ENCODE peak calls at places on chromosome 20, in nine cellular contexts. N is Peyer's patch; D is GM23338; A is endothelial cell; C is fibroblast of mammary gland; Y is progenitor cell of endocrine pancreas; M is AG04450; T is CD4-positive, alpha-beta T cell; G is HFFc6. P is an unnamed sample.

GRCh38 chr20:14986656-14987055 is 649.2 kb upstream of the FLRT3 start:
- DNase-seq in C (no peak), M (no peak), D (no peak), N (no peak), G (no peak), A (no peak), T (no peak), Y (no peak), P (no peak)

GRCh38 chr20:21361266-21361665 is 36.1 kb downstream of the NKX2-4 start:
- DNase-seq in D (no peak), N (no peak), A (no peak), G (no peak), M (peak), C (peak), Y (no peak), T (no peak), P (no peak)

GRCh38 chr20:5095931-5096330 is 23.8 kb downstream of the PCNA start:
- DNase-seq in D (no peak), C (no peak), T (no peak), A (no peak), M (no peak), N (no peak), G (no peak), Y (no peak), P (no peak)

GRCh38 chr20:38599410-38599882 is 2.2 kb upstream of the ARHGAP40 start:
- DNase-seq in Y (no peak), G (no peak), T (no peak), N (no peak), C (no peak), D (no peak), A (no peak), M (no peak), P (no peak)

GRCh38 chr20:20492521-20493334 is 124.8 kb downstream of the INSM1 start:
- DNase-seq in C (no peak), D (peak), N (no peak), T (no peak), Y (peak), G (no peak), M (no peak), A (peak), P (no peak)

GRCh38 chr20:20711413-20711812 is 1.0 kb downstream of the RALGAPA2 start:
- DNase-seq in A (no peak), M (no peak), G (no peak), D (peak), N (peak), C (no peak), T (no peak), Y (no peak), P (peak)

GRCh38 chr20:52814371-52814770 is 157.8 kb upstream of the TSHZ2 start:
- DNase-seq in Y (no peak), T (no peak), G (no peak), D (no peak), N (no peak), C (no peak), M (no peak), A (no peak), P (no peak)

GRCh38 chr20:10318625-10319024 is 100.0 kb downstream of the SNAP25 start:
- DNase-seq in D (no peak), A (no peak), M (no peak), G (no peak), Y (no peak), C (no peak), N (no peak), T (no peak), P (no peak)

GRCh38 chr20:53124803-53125202 is 152.6 kb downstream of the TSHZ2 start:
- DNase-seq in C (no peak), T (no peak), M (no peak), G (no peak), Y (no peak), A (no peak), N (no peak), D (no peak), P (no peak)

GRCh38 chr20:9460518-9460917 is 53.9 kb upstream of the LAMP5 start:
- DNase-seq in D (no peak), M (no peak), Y (no peak), C (peak), T (no peak), N (no peak), A (no peak), G (peak), P (no peak)

GRCh38 chr20:8540466-8540865 is 408.4 kb downstream of the PLCB1 start:
- DNase-seq in Y (no peak), A (no peak), M (no peak), T (no peak), C (no peak), D (no peak), N (no peak), G (no peak), P (no peak)

GRCh38 chr20:59320426-59320825 is 20.0 kb downstream of the EDN3 start:
- DNase-seq in T (no peak), G (no peak), C (no peak), A (no peak), D (no peak), Y (no peak), M (no peak), N (no peak), P (no peak)

GRCh38 chr20:38013891-38014290 is 19.4 kb downstream of the TTI1 start:
- DNase-seq in C (no peak), A (no peak), G (no peak), M (no peak), D (no peak), T (no peak), Y (no peak), N (no peak), P (no peak)

GRCh38 chr20:22204801-22205200 is 379.6 kb downstream of the FOXA2 start:
- DNase-seq in Y (no peak), D (no peak), N (no peak), M (no peak), C (no peak), G (no peak), T (no peak), A (no peak), P (no peak)

GRCh38 chr20:38825901-38826625 is 20.6 kb downstream of the PPP1R16B start:
- DNase-seq in A (no peak), D (peak), N (no peak), C (peak), T (no peak), Y (no peak), G (peak), M (peak), P (no peak)

GRCh38 chr20:38337561-38338140 is 8.6 kb upstream of the LBP start:
- DNase-seq in T (no peak), Y (peak), D (peak), M (no peak), G (peak), N (no peak), C (peak), A (peak), P (no peak)

GRCh38 chr20:53974785-53975555 is 95.4 kb downstream of the BCAS1 start:
- DNase-seq in D (peak), A (no peak), T (no peak), M (no peak), Y (no peak), G (no peak), N (no peak), C (no peak), P (no peak)

GRCh38 chr20:4068708-4069107 is 53.4 kb upstream of the RNF24 start:
- DNase-seq in A (no peak), C (peak), G (no peak), Y (no peak), T (no peak), N (no peak), M (no peak), D (no peak), P (no peak)

GRCh38 chr20:17343631-17344447 is 117.0 kb downstream of the PCSK2 start:
- DNase-seq in N (no peak), C (peak), T (no peak), M (no peak), A (no peak), Y (no peak), D (no peak), G (no peak), P (no peak)

GRCh38 chr20:10982692-10983091 is 308.9 kb upstream of the JAG1 start:
- DNase-seq in M (peak), G (peak), T (no peak), D (no peak), Y (no peak), N (no peak), C (peak), A (no peak), P (no peak)

GRCh38 chr20:3251806-3252205 is 12.8 kb upstream of the SLC4A11 start:
- DNase-seq in G (no peak), N (no peak), C (peak), D (no peak), A (no peak), T (no peak), Y (no peak), M (no peak), P (no peak)

GRCh38 chr20:14790771-14791517 is 453.5 kb upstream of the FLRT3 start:
- DNase-seq in N (no peak), C (peak), G (no peak), A (no peak), T (no peak), D (no peak), M (no peak), Y (no peak), P (no peak)

GRCh38 chr20:5524886-5525285 is 208.1 kb upstream of the PROKR2 start:
- DNase-seq in C (no peak), G (no peak), T (no peak), M (no peak), N (no peak), Y (no peak), D (no peak), A (no peak), P (no peak)

GRCh38 chr20:59305898-59306640 is 5.7 kb downstream of the EDN3 start:
- DNase-seq in C (no peak), T (no peak), D (no peak), Y (no peak), M (no peak), N (no peak), A (no peak), G (no peak), P (no peak)

GRCh38 chr20:44394520-44395182 is 39.2 kb downstream of the HNF4A start:
- DNase-seq in N (no peak), G (no peak), Y (no peak), A (no peak), T (no peak), D (no peak), M (no peak), C (peak), P (no peak)

GRCh38 chr20:3732327-3733118 is at the start of gene HSPA12B:
- DNase-seq in G (no peak), N (no peak), Y (no peak), T (no peak), A (no peak), M (no peak), C (no peak), D (peak), P (no peak)

GRCh38 chr20:32574296-32575226 is 10.6 kb downstream of the NOL4L start:
- DNase-seq in N (no peak), M (peak), Y (no peak), T (no peak), D (peak), G (peak), A (no peak), C (peak), P (no peak)

GRCh38 chr20:32415494-32415893 is 57.4 kb downstream of the ASXL1 start:
- DNase-seq in M (no peak), C (no peak), T (no peak), N (no peak), G (no peak), A (no peak), D (peak), Y (no peak), P (no peak)

GRCh38 chr20:21435576-21435975 is 38.2 kb upstream of the NKX2-4 start:
- DNase-seq in A (no peak), Y (no peak), G (no peak), T (no peak), D (peak), M (no peak), C (no peak), N (no peak), P (no peak)

GRCh38 chr20:22501034-22501433 is 83.3 kb downstream of the FOXA2 start:
- DNase-seq in M (no peak), N (no peak), G (no peak), A (no peak), T (no peak), C (no peak), D (no peak), Y (no peak), P (no peak)

GRCh38 chr20:3077618-3078134 is 6.3 kb downstream of the OXT start:
- DNase-seq in D (no peak), A (no peak), T (no peak), M (no peak), G (no peak), N (no peak), C (no peak), Y (no peak), P (peak)

GRCh38 chr20:58923117-58923712 is 57.8 kb upstream of the NELFCD start:
- DNase-seq in C (no peak), G (no peak), A (no peak), T (no peak), D (no peak), M (no peak), Y (no peak), N (no peak), P (no peak)

GRCh38 chr20:20561841-20562240 is 150.6 kb downstream of the RALGAPA2 start:
- DNase-seq in T (no peak), D (no peak), N (no peak), M (no peak), Y (no peak), G (no peak), C (no peak), A (no peak), P (no peak)

GRCh38 chr20:31608256-31608980 is 3.3 kb downstream of the ID1 start:
- DNase-seq in G (peak), T (no peak), N (no peak), D (peak), M (no peak), Y (peak), A (peak), C (peak), P (peak)

GRCh38 chr20:39491711-39492110 is 529.6 kb downstream of the DHX35 start:
- DNase-seq in A (no peak), Y (no peak), M (no peak), G (no peak), C (no peak), T (no peak), N (no peak), D (no peak), P (no peak)

GRCh38 chr20:37804584-37805566 is 98.1 kb upstream of the VSTM2L start:
- DNase-seq in T (no peak), A (no peak), C (no peak), G (no peak), M (no peak), N (peak), Y (no peak), D (no peak), P (peak)

GRCh38 chr20:57335392-57335791 is 5.8 kb downstream of the SPO11 start:
- DNase-seq in N (no peak), M (no peak), G (no peak), T (no peak), C (no peak), D (no peak), A (no peak), Y (no peak), P (no peak)
- TF ChIP-seq CTCF in N (no peak), M (no peak), G (peak), T (no peak), C (no peak), D (no peak), A (no peak), Y (no peak), P (peak)

DNA sequence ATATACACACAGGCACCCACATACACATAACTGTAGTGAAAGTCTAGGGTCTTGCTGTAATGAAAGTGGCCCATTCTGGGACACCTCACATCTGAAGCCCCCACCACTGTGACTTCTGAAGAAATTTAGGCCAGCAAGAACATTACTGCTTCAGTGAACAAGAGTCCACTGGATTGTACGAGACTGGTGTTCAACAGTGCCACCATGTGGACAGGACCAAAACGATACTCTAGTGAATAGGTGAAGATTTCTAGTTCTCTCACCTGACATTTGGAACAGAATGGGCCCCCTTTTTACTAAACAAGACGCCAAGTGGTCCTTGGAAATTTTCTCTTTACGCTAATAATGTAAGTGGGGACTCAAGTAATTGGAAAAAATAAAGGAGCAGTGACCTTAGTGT is 156.9 kb downstream of the MAFB start:
- DNase-seq in G (no peak), C (peak), D (peak), N (no peak), T (no peak), A (peak), M (no peak), Y (no peak), P (no peak)
- TF ChIP-seq CTCF in G (peak), C (peak), D (peak), N (peak), T (no peak), A (peak), M (peak), Y (peak), P (peak)

DNA sequence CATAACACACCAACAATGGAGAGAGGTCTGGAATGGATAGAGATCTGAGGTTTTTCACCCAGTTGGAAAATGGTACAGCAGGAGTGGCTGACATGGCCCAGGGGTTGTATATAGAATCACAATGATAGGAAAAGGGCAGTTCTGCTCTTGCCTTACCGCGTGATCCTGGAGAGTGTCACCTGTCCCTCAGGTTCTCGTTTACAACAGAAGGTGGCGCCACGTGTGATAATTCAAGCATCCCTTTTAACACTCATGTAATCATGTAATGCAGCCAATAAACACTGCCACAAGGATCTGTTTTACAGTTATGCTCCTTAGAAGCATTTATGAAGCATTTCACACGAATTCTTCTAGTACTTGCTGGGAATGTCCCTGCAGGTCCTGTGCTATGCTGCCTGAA is 12.9 kb upstream of the WFDC2 start:
- DNase-seq in C (peak), D (peak), G (no peak), M (no peak), A (peak), T (no peak), N (no peak), Y (no peak), P (no peak)
- TF ChIP-seq CTCF in C (no peak), D (peak), G (peak), M (peak), A (peak), T (no peak), N (peak), Y (peak), P (peak)

GRCh38 chr20:48128436-48128835 is 343.2 kb upstream of the SULF2 start:
- DNase-seq in C (no peak), Y (no peak), D (no peak), G (no peak), T (no peak), N (no peak), A (no peak), M (no peak), P (no peak)

GRCh38 chr20:48131581-48131980 is 346.3 kb upstream of the SULF2 start:
- DNase-seq in C (peak), N (no peak), T (no peak), Y (no peak), M (no peak), A (no peak), G (no peak), D (no peak), P (no peak)

GRCh38 chr20:48129319-48129973 is 344.2 kb upstream of the SULF2 start:
- DNase-seq in Y (no peak), N (no peak), C (no peak), M (no peak), D (peak), T (no peak), G (no peak), A (no peak), P (no peak)

DNA sequence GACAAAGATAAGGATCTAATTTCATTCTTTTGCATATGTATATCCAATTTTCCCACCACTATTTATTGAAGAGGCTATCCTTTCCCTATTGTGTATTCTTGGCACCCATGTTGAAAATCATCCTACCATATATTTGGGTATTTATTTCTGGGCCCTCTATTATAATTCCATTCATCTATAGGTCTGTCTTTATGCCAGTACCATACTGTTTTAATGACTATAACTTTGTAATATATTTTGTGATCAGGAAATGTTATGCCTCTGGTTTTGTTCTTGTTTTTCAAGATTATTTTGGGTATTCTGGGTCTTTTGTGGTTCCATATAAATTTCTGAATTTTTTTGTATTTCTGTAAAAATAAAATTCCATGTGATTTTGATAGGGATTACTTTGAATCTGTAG is 347.6 kb upstream of the SULF2 start:
- DNase-seq in D (no peak), A (no peak), Y (no peak), M (no peak), G (no peak), T (no peak), C (no peak), N (no peak), P (no peak)
- TF ChIP-seq CTCF in D (no peak), A (no peak), Y (no peak), M (no peak), G (no peak), T (no peak), C (no peak), N (no peak), P (no peak)

GRCh38 chr20:50112512-50113419 is at the start of gene UBE2V1:
- DNase-seq in N (peak), T (peak), G (peak), C (peak), D (peak), Y (peak), A (peak), M (peak), P (peak)
- TF ChIP-seq CTCF in N (peak), T (peak), G (peak), C (peak), D (peak), Y (peak), A (no peak), M (peak), P (peak)

GRCh38 chr20:51700809-51701285 is 67.3 kb downstream of the ATP9A start:
- DNase-seq in T (no peak), M (no peak), C (peak), A (peak), G (peak), D (peak), N (no peak), Y (no peak), P (peak)

GRCh38 chr20:51696304-51697118 is 71.7 kb downstream of the ATP9A start:
- DNase-seq in T (no peak), D (no peak), Y (no peak), G (peak), M (no peak), N (no peak), C (peak), A (no peak), P (no peak)

GRCh38 chr20:51695574-51696303 is 72.5 kb downstream of the ATP9A start:
- DNase-seq in A (no peak), M (peak), Y (no peak), C (peak), G (peak), T (no peak), N (no peak), D (no peak), P (no peak)

GRCh38 chr20:51697119-51697826 is 70.9 kb downstream of the ATP9A start:
- DNase-seq in Y (no peak), D (no peak), N (no peak), M (no peak), T (no peak), C (peak), G (peak), A (no peak), P (no peak)

DNA sequence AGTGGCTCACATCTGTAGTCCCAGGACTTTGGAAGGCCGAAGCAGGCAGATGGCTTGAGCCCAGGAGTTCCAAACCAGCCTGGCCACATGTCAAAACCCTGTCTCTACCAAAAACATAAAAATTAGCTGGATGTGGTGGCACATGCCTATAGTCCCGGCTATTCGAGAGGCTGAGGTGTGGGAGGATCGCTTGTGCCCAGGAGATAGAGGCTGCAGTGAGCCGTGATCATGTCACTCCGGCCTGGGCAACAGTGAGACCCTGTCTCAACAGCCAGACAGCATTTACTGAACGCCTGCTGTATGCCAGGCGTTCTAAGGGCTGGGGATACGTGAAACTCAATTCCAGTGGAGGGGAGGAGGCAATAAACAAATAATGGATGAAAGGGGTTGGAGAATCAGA is 69.9 kb downstream of the ATP9A start:
- DNase-seq in G (no peak), N (no peak), C (no peak), Y (no peak), T (no peak), D (no peak), A (no peak), M (no peak), P (no peak)
- TF ChIP-seq CTCF in G (no peak), N (no peak), C (no peak), Y (no peak), T (no peak), D (no peak), A (no peak), M (no peak), P (no peak)